ENCODE peak calls at places on chromosome 12, in seven cellular contexts. One of them, this sample, is unnamed.

GRCh38 chr12:48961331-48961730 is 4.0 kb upstream of the ARF3 start:
- DNase-seq in C1 segment of cervical spinal cord: no peak
- DNase-seq in GM23338: no peak
- DNase-seq in left colon: no peak
- DNase-seq in M059J: peak
- DNase-seq in AG04450: no peak
- DNase-seq in activated gamma-delta T cell treated with Interleukin-2 at 50 U/mL for 16 hours: no peak
- DNase-seq in this sample: no peak

GRCh38 chr12:106245767-106246166 is 2.1 kb downstream of the CKAP4 start:
- DNase-seq in M059J: peak
- DNase-seq in activated gamma-delta T cell treated with Interleukin-2 at 50 U/mL for 16 hours: no peak
- DNase-seq in C1 segment of cervical spinal cord: no peak
- DNase-seq in left colon: peak
- DNase-seq in AG04450: no peak
- DNase-seq in GM23338: no peak
- DNase-seq in this sample: no peak

GRCh38 chr12:114944736-114945135 is 260.8 kb upstream of the TBX3 start:
- DNase-seq in C1 segment of cervical spinal cord: no peak
- DNase-seq in AG04450: no peak
- DNase-seq in left colon: no peak
- DNase-seq in GM23338: no peak
- DNase-seq in M059J: no peak
- DNase-seq in activated gamma-delta T cell treated with Interleukin-2 at 50 U/mL for 16 hours: no peak
- DNase-seq in this sample: no peak

GRCh38 chr12:72432037-72432604 is 160.0 kb downstream of the TRHDE start:
- DNase-seq in AG04450: no peak
- DNase-seq in activated gamma-delta T cell treated with Interleukin-2 at 50 U/mL for 16 hours: no peak
- DNase-seq in C1 segment of cervical spinal cord: no peak
- DNase-seq in left colon: peak
- DNase-seq in GM23338: no peak
- DNase-seq in M059J: no peak
- DNase-seq in this sample: no peak

GRCh38 chr12:58296818-58297217 is 355.5 kb downstream of the ATP23 start:
- DNase-seq in M059J: no peak
- DNase-seq in activated gamma-delta T cell treated with Interleukin-2 at 50 U/mL for 16 hours: no peak
- DNase-seq in GM23338: peak
- DNase-seq in left colon: no peak
- DNase-seq in AG04450: no peak
- DNase-seq in C1 segment of cervical spinal cord: no peak
- DNase-seq in this sample: no peak

GRCh38 chr12:16393126-16393525 is 45.7 kb downstream of the MGST1 start:
- DNase-seq in AG04450: no peak
- DNase-seq in activated gamma-delta T cell treated with Interleukin-2 at 50 U/mL for 16 hours: no peak
- DNase-seq in C1 segment of cervical spinal cord: no peak
- DNase-seq in GM23338: no peak
- DNase-seq in M059J: no peak
- DNase-seq in left colon: no peak
- DNase-seq in this sample: no peak

GRCh38 chr12:108849653-108850052 is 7.7 kb downstream of the SSH1 start:
- DNase-seq in activated gamma-delta T cell treated with Interleukin-2 at 50 U/mL for 16 hours: no peak
- DNase-seq in M059J: peak
- DNase-seq in left colon: no peak
- DNase-seq in C1 segment of cervical spinal cord: no peak
- DNase-seq in AG04450: no peak
- DNase-seq in GM23338: peak
- DNase-seq in this sample: no peak

GRCh38 chr12:2692156-2692555 is 102.6 kb upstream of the FKBP4 start:
- DNase-seq in M059J: no peak
- DNase-seq in left colon: no peak
- DNase-seq in C1 segment of cervical spinal cord: no peak
- DNase-seq in AG04450: no peak
- DNase-seq in activated gamma-delta T cell treated with Interleukin-2 at 50 U/mL for 16 hours: no peak
- DNase-seq in GM23338: no peak
- DNase-seq in this sample: no peak

GRCh38 chr12:101459642-101460346 is 15.3 kb upstream of the SPIC start:
- DNase-seq in AG04450: no peak
- DNase-seq in left colon: peak
- DNase-seq in GM23338: peak
- DNase-seq in activated gamma-delta T cell treated with Interleukin-2 at 50 U/mL for 16 hours: no peak
- DNase-seq in C1 segment of cervical spinal cord: no peak
- DNase-seq in M059J: peak
- DNase-seq in this sample: no peak

GRCh38 chr12:5078423-5078822 is 34.7 kb downstream of the KCNA5 start:
- DNase-seq in AG04450: no peak
- DNase-seq in GM23338: no peak
- DNase-seq in M059J: peak
- DNase-seq in left colon: no peak
- DNase-seq in activated gamma-delta T cell treated with Interleukin-2 at 50 U/mL for 16 hours: no peak
- DNase-seq in C1 segment of cervical spinal cord: no peak
- DNase-seq in this sample: no peak

This sample was measured in GM12864.